ENCODE peak calls at places on chromosomes 2 and 18, in seven cellular contexts. J is heart right ventricle; G is stimulated activated CD4-positive, alpha-beta T cell treated with anti-CD3 and anti-CD28 coated beads, Interleukin-2, amount 100 ng/mL, for 4 hours; C is smooth muscle cell of the brain vasculature; N is effector memory CD4-positive, alpha-beta T cell; P is astrocyte of the spinal cord; M is T-helper 2 cell. X is an unnamed sample.

GRCh38 chr18:51461956-51462355 is 264.5 kb upstream of the MEX3C start:
- DNase-seq in M (no peak), P (peak; percentile 19), G (no peak), N (no peak), C (no peak), J (no peak), X (no peak)

GRCh38 chr2:85399183-85399455 is 11.0 kb downstream of the CAPG start:
- DNase-seq in N (no peak), M (no peak), P (no peak), C (no peak), J (no peak), G (no peak), X (no peak)

GRCh38 chr2:235711527-235711926 is 217.7 kb downstream of the AGAP1 start:
- DNase-seq in C (no peak), M (no peak), N (no peak), J (no peak), P (no peak), G (no peak), X (no peak)

GRCh38 chr2:114729025-114729424 is 286.6 kb downstream of the DPP10 start:
- DNase-seq in G (no peak), J (no peak), C (no peak), M (no peak), P (no peak), N (no peak), X (peak; percentile 36)

GRCh38 chr2:122164964-122165363 is 409.5 kb downstream of the TSN start:
- DNase-seq in N (no peak), M (no peak), J (no peak), G (no peak), C (no peak), P (no peak), X (no peak)

GRCh38 chr2:30758315-30758714 is 48.9 kb downstream of the CAPN13 start:
- DNase-seq in C (no peak), P (no peak), M (no peak), G (no peak), J (no peak), N (no peak), X (no peak)

GRCh38 chr18:55473078-55473477 is 114.9 kb downstream of the TCF4 start:
- DNase-seq in G (no peak), J (no peak), C (no peak), P (no peak), N (no peak), M (no peak), X (no peak)

GRCh38 chr18:69898241-69898861 is 49.3 kb downstream of the CD226 start:
- DNase-seq in P (peak; percentile 4), M (no peak), G (no peak), J (no peak), N (no peak), C (no peak), X (no peak)

GRCh38 chr2:55175254-55176093 is 56.6 kb downstream of the CLHC1 start:
- DNase-seq in P (peak; percentile 73), J (no peak), N (no peak), G (peak; percentile 1), M (no peak), C (no peak), X (peak; percentile 72)

X was measured in PC-3.